ENCODE peak calls at places on chromosome 14, in eight cellular contexts. H is GM23338, W is stomach, L is SK-N-SH, C is transverse colon, A is HCT116, Z is upper lobe of left lung, U is esophagus muscularis mucosa. E is an unnamed sample.

GRCh38 chr14:66228267-66228970 is 257.8 kb upstream of the CCDC196 start:
- DNase-seq in H (no peak), A (peak; percentile 3), Z (no peak), L (no peak), C (no peak), U (no peak), W (no peak), E (no peak)

GRCh38 chr14:71209888-71210287 is 302.6 kb downstream of the PCNX1 start:
- DNase-seq in Z (no peak), C (no peak), U (no peak), A (no peak), L (no peak), H (no peak), W (no peak), E (no peak)

GRCh38 chr14:24321212-24321975 is 10.1 kb downstream of the LTB4R start:
- DNase-seq in H (peak; percentile 32), U (no peak), L (no peak), W (no peak), Z (no peak), C (no peak), A (no peak), E (no peak)

GRCh38 chr14:35386673-35387125 is 17.9 kb downstream of the NFKBIA start:
- DNase-seq in C (no peak), L (no peak), W (no peak), A (no peak), Z (no peak), H (no peak), U (no peak), E (no peak)

GRCh38 chr14:28243600-28243999 is 523.0 kb upstream of the FOXG1 start:
- DNase-seq in U (no peak), W (no peak), A (no peak), C (no peak), L (no peak), Z (no peak), H (peak; percentile 30), E (no peak)

GRCh38 chr14:47269788-47270492 is 405.5 kb downstream of the MDGA2 start:
- DNase-seq in A (no peak), U (no peak), C (no peak), H (no peak), W (no peak), Z (peak; percentile 23), L (no peak), E (no peak)

GRCh38 chr14:22263961-22264360 is 325.1 kb downstream of the DAD1 start:
- DNase-seq in Z (no peak), A (no peak), U (no peak), H (no peak), W (no peak), C (no peak), L (no peak), E (no peak)

GRCh38 chr14:47826809-47827208 is 151.4 kb upstream of the MDGA2 start:
- DNase-seq in U (no peak), H (no peak), W (no peak), Z (no peak), A (no peak), L (no peak), C (no peak), E (no peak)

GRCh38 chr14:74630881-74631690 is 19.0 kb upstream of the LTBP2 start:
- DNase-seq in L (no peak), U (no peak), C (no peak), Z (no peak), H (no peak), A (no peak), W (no peak), E (no peak)

GRCh38 chr14:26218858-26219257 is 379.0 kb downstream of the NOVA1 start:
- DNase-seq in C (no peak), H (no peak), W (no peak), Z (no peak), U (no peak), L (no peak), A (no peak), E (no peak)

GRCh38 chr14:57875985-57876384 is 10.1 kb upstream of the SLC35F4 start:
- DNase-seq in H (no peak), A (no peak), L (no peak), W (no peak), U (no peak), C (no peak), Z (no peak), E (no peak)

DNA sequence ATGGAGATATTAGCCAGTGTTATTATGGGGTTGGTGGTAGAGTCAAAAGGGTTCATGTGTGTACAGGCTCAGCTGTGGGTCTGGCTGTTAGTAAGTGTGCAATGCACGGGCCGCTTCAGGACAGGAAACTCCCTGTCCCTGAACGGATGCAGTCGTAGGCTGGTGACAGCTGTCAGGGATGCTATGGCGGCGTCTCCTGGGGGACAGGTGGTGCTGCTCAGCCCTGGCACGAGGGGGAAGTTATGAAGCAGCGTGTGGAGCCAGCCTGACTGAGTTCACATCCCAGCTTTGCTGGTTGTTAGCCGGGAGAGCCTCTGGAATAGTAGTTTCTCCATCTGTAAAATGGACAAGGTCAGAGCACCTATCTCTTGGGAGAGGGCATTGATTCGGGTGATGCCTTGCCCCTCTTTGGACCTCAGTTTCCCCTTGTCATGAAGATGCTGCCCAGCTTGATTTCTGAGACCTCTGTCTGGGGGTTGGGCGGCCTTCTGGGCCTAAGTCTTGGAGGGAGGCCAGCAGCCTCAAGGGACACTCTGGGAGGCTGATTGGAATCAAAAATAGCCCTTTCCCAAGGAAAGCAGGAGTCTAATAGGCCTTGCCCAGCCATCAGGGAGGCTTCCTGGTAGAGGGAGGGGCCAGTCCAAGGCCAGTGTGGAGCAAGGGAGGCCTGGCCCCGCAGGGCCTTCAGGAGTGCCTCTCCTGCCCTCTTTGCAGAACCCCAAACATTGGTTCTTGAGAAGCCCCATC is 7.1 kb downstream of the ASB2 start:
- DNase-seq in W (no peak), H (no peak), A (no peak), C (no peak), Z (no peak), L (no peak), U (no peak), E (no peak)
- H3K27ac ChIP-seq in W (peak overlapping the region; percentile 79), H (no peak overlapping the region), A (no peak overlapping the region), C (peak overlapping the region; percentile 91), Z (no peak overlapping the region), L (no peak overlapping the region), U (peak overlapping the region; percentile 95), E (no peak overlapping the region)

GRCh38 chr14:95712398-95712797 is 1.5 kb downstream of the TCL1A start:
- DNase-seq in A (no peak), W (no peak), L (no peak), C (no peak), H (no peak), Z (no peak), U (peak; percentile 80), E (no peak)

GRCh38 chr14:95710106-95710505 is 3.8 kb downstream of the TCL1A start:
- DNase-seq in H (no peak), L (no peak), Z (no peak), A (no peak), W (no peak), C (no peak), U (no peak), E (no peak)

GRCh38 chr14:95711476-95712176 is 2.3 kb downstream of the TCL1A start:
- DNase-seq in H (no peak), L (no peak), C (no peak), Z (no peak), A (no peak), U (peak; percentile 68), W (no peak), E (no peak)

DNA sequence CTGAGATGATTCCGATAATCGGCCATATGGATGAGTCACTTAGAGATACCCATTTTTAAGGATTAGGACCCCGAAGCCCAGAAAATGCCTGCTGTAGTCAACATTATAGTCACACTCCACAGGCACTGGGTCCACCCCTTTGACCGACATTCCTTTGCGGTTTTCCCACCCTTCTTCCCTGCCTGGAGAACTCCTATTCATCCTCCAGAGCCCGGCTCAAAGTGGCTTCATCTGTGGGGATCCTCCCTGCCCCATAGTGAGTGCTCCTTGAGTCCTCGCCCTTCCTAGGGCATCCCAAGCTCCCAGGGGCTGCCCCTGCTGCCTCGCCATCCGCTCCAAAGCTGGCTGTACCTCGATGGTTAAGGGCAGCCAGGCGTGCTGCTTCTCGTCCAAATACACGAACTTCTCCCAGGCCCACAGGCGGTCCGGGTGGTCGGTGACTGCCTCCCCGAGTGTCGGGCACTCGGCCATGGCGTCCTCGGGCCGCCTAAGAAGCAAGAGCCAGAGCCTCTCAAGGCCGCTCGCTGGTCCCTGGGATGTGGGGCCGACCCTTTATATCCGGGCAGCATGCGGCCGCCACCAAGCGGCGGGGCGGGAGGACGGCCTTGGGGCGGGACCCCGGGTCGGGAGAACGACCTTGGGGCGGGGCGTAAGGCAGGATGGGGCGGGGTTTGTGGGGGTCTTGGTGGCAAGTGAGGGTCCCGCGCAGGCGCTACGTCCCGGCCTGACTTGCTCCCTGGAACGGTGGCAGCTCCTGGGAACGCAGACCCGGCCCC is at the start of gene TCL1A:
- DNase-seq in U (no peak), W (no peak), Z (no peak), H (peak; percentile 89), C (no peak), A (no peak), L (no peak), E (no peak)
- TF ChIP-seq POLR2AphosphoS5 in U (no peak), W (no peak), Z (no peak), H (peak; percentile 31), C (no peak), A (no peak), L (no peak), E (no peak)

DNA sequence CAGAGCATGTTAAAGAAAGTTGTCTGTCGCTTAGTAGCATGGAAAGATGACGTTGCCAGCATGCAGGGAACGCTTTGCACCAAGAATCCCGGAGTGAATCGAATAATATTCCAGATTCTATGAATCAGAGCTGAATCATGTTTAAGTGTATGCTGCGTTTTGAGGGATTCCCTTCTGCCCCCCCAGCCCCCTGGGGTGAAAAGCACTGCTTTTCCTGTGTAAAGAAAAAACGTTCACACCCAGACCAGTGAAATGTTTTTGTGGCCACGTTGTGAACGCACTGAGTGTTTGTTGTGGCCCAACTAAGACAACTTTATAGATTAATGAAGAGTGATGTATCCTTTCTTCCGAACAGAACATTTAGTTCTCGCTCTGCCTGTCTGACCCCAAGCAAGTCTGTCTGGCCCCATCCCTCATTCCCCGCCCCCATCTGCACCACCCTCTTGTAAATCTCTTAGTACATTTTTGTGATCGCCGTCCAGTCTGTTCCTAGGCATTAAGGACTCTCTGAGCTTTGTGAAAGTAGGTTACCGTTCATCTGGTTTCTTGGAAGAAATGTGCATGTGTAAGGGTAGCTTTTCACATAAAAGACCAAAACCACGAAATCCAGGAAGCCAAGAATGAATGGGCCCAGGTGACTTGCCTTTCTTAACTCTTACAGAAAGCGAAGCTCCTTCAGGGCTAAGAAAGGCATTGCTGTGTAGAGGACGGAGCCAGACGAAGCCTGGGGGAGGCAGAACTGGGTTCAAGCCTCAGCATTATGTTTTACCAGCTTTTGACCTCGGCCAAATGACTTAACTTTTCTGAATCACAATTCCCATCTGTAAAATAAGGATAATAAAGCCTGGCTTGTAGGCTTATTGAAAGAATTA is 103.1 kb downstream of the SAMD4A start:
- DNase-seq in C (peak; percentile 52), L (no peak), Z (no peak), U (no peak), W (no peak), A (no peak), H (no peak), E (no peak)
- H3K27ac ChIP-seq in C (peak overlapping the region; percentile 90), L (no peak overlapping the region), Z (no peak overlapping the region), U (peak overlapping the region; percentile 84), W (no peak overlapping the region), A (no peak overlapping the region), H (no peak overlapping the region), E (no peak overlapping the region)

DNA sequence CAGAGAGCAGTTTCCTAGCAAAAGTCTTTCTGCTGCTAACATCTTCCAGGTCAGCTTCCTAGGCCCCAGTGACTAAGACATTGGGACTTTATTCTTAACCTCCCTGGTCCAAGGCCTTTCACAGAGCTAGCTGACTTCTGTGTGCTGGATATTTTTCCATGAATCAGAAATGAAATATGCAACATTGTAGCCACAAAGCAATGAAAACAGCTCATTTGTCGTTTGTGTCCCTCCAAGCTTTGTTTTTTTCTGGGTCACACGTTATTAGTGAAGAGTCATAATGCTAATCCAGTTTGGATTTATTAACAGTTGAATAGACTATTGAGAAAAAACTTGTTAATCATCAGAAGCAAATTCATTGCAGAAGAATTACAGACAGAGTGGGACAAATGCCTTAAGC is 82.4 kb downstream of the ARF6 start:
- DNase-seq in W (no peak), L (no peak), C (no peak), A (peak; percentile 93), U (no peak), Z (no peak), H (no peak), E (no peak)
- TF ChIP-seq POLR2AphosphoS5 in W (peak; percentile 9), L (no peak), C (no peak), A (peak; percentile 65), U (no peak), Z (no peak), H (no peak), E (no peak)

E was measured in HL-60.